ENCODE peak calls at places on chromosomes 1 and 21, in seven cellular contexts. X, H, I, R, D, O and J are unnamed samples.

GRCh38 chr1:43509740-43510375 is 20.8 kb upstream of the PTPRF start:
- DNase-seq in X (peak; percentile 74), H (no peak), I (no peak), R (no peak), D (no peak), O (no peak), J (no peak)

GRCh38 chr1:226679853-226680516 is 59.1 kb downstream of the ITPKB start:
- DNase-seq in X (peak; percentile 49), H (peak; percentile 100), I (peak; percentile 77), R (peak; percentile 86), D (peak; percentile 89), O (peak; percentile 64), J (peak; percentile 95)

GRCh38 chr1:153670859-153671622 is at the start of gene ILF2:
- DNase-seq in X (peak; percentile 100), H (peak; percentile 100), I (peak; percentile 100), R (peak; percentile 98), D (peak; percentile 100), O (peak; percentile 100), J (peak; percentile 96)

GRCh38 chr1:226551299-226551698 is 2.7 kb downstream of the STUM start:
- DNase-seq in X (no peak), H (no peak), I (no peak), R (no peak), D (no peak), O (no peak), J (no peak)

GRCh38 chr1:89041055-89041707 is 18.5 kb upstream of the GBP3 start:
- DNase-seq in X (peak; percentile 83), H (no peak), I (peak; percentile 65), R (no peak), D (peak; percentile 63), O (peak; percentile 82), J (no peak)

GRCh38 chr1:225480825-225481434 is 53.1 kb upstream of the LBR start:
- DNase-seq in X (peak; percentile 61), H (peak; percentile 73), I (no peak), R (no peak), D (peak; percentile 43), O (peak; percentile 27), J (peak; percentile 87)

GRCh38 chr1:202274611-202275010 is 67.1 kb downstream of the UBE2T start:
- DNase-seq in X (peak; percentile 44), H (peak; percentile 59), I (peak; percentile 32), R (peak; percentile 9), D (peak; percentile 52), O (no peak), J (peak; percentile 59)

GRCh38 chr1:201169971-201170532 is 15.8 kb upstream of the TMEM9 start:
- DNase-seq in X (no peak), H (no peak), I (no peak), R (no peak), D (no peak), O (no peak), J (no peak)

GRCh38 chr1:196464545-196464944 is 143.7 kb downstream of the KCNT2 start:
- DNase-seq in X (no peak), H (no peak), I (peak; percentile 61), R (no peak), D (peak; percentile 37), O (peak; percentile 67), J (no peak)

GRCh38 chr1:230713915-230714764 is at the start of gene AGT:
- DNase-seq in X (no peak), H (no peak), I (peak; percentile 82), R (peak; percentile 38), D (peak; percentile 78), O (peak; percentile 94), J (no peak)

GRCh38 chr1:196372896-196373536 is 235.2 kb downstream of the KCNT2 start:
- DNase-seq in X (peak; percentile 38), H (peak; percentile 44), I (peak; percentile 60), R (no peak), D (peak; percentile 47), O (peak; percentile 60), J (no peak)

GRCh38 chr1:224211262-224211962 is 28.4 kb downstream of the DEGS1 start:
- DNase-seq in X (peak; percentile 21), H (no peak), I (peak; percentile 86), R (peak; percentile 39), D (peak; percentile 73), O (peak; percentile 80), J (no peak)

GRCh38 chr1:206691604-206692003 is 6.9 kb downstream of the MAPKAPK2 start:
- DNase-seq in X (no peak), H (no peak), I (no peak), R (no peak), D (no peak), O (peak; percentile 35), J (no peak)

GRCh38 chr1:201051399-201051798 is 27.9 kb upstream of the KIF21B start:
- DNase-seq in X (no peak), H (no peak), I (no peak), R (no peak), D (no peak), O (no peak), J (no peak)

GRCh38 chr1:52400131-52400530 is 4.1 kb downstream of the ORC1 start:
- DNase-seq in X (no peak), H (no peak), I (no peak), R (no peak), D (no peak), O (no peak), J (no peak)

GRCh38 chr21:38349111-38349746 is 92.4 kb downstream of the KCNJ15 start:
- DNase-seq in X (no peak), H (no peak), I (no peak), R (no peak), D (peak; percentile 24), O (no peak), J (no peak)

GRCh38 chr21:44919111-44919912 is 1.4 kb downstream of the ITGB2 start:
- DNase-seq in X (no peak), H (no peak), I (no peak), R (no peak), D (no peak), O (no peak), J (peak; percentile 79)

GRCh38 chr1:180927841-180928240 is 15.1 kb downstream of the KIAA1614 start:
- DNase-seq in X (no peak), H (no peak), I (no peak), R (no peak), D (no peak), O (no peak), J (peak; percentile 78)

GRCh38 chr1:219567341-219567947 is 45.5 kb downstream of the ZC3H11B start:
- DNase-seq in X (peak; percentile 72), H (peak; percentile 47), I (peak; percentile 90), R (no peak), D (peak; percentile 83), O (peak; percentile 80), J (no peak)

GRCh38 chr1:36109041-36109679 is 15.9 kb downstream of the COL8A2 start:
- DNase-seq in X (no peak), H (no peak), I (peak; percentile 55), R (no peak), D (peak; percentile 80), O (peak; percentile 25), J (peak; percentile 53)

GRCh38 chr1:218164930-218165686 is 120.0 kb upstream of the RRP15 start:
- DNase-seq in X (peak; percentile 3), H (peak; percentile 57), I (no peak), R (no peak), D (peak; percentile 9), O (peak; percentile 11), J (peak; percentile 81)

GRCh38 chr1:8202182-8202905 is 115.6 kb upstream of the SLC45A1 start:
- DNase-seq in X (no peak), H (no peak), I (peak; percentile 95), R (peak; percentile 85), D (peak; percentile 92), O (peak; percentile 92), J (peak; percentile 79)

GRCh38 chr21:34205811-34206635 is 132.6 kb downstream of the MRPS6 start:
- DNase-seq in X (peak; percentile 37), H (no peak), I (no peak), R (no peak), D (no peak), O (peak; percentile 15), J (no peak)

GRCh38 chr1:231629132-231629531 is 2.5 kb downstream of the DISC1 start:
- DNase-seq in X (no peak), H (no peak), I (peak; percentile 52), R (peak; percentile 27), D (peak; percentile 49), O (no peak), J (no peak)

GRCh38 chr21:16072176-16072575 is 342.4 kb downstream of the USP25 start:
- DNase-seq in X (no peak), H (no peak), I (no peak), R (no peak), D (no peak), O (no peak), J (no peak)

GRCh38 chr21:16071082-16071481 is 341.3 kb downstream of the USP25 start:
- DNase-seq in X (no peak), H (peak; percentile 16), I (peak; percentile 53), R (peak; percentile 62), D (peak; percentile 35), O (peak; percentile 55), J (no peak)

GRCh38 chr21:16069713-16070112 is 339.9 kb downstream of the USP25 start:
- DNase-seq in X (no peak), H (no peak), I (no peak), R (no peak), D (no peak), O (no peak), J (no peak)

GRCh38 chr21:16071761-16072160 is 342.0 kb downstream of the USP25 start:
- DNase-seq in X (no peak), H (no peak), I (no peak), R (no peak), D (no peak), O (no peak), J (no peak)

DNA sequence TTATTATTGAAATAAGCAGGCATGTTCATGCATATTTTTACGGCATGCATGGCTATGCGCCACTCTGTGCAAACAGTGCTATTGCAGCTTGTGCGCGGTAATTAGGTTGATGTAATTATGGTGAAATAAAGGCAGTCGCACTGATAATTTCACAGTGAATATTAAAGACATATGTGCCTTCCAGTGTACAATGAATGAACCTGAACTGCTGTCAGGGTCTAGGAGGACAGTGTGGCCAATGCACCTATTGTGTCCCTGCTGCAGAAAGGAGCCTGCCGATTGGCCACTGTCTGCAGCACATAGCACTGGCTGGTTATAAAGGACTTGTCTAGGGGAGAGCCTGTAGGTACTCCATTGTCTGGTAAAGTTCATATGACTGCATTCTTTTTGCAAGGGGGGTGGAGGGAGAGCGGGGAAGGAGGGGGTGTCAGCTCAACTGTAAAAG is 340.4 kb downstream of the USP25 start:
- DNase-seq in X (no peak), H (no peak), I (peak; percentile 54), R (peak; percentile 29), D (no peak), O (no peak), J (no peak)
- H3K4me3 ChIP-seq in X (no peak overlapping the region), H (no peak overlapping the region), I (peak overlapping the region; percentile 57), R (peak overlapping the region; percentile 40), D (no peak overlapping the region), O (no peak overlapping the region), J (no peak overlapping the region)

GRCh38 chr1:108947871-108948525 is 15.3 kb downstream of the CLCC1 start:
- DNase-seq in X (no peak), H (no peak), I (peak; percentile 31), R (no peak), D (peak; percentile 12), O (peak; percentile 15), J (peak; percentile 33)
- H3K4me3 ChIP-seq in X (no peak overlapping the region), H (no peak overlapping the region), I (peak overlapping the region; percentile 13), R (no peak overlapping the region), D (no peak overlapping the region), O (peak overlapping the region; percentile 23), J (no peak overlapping the region)

GRCh38 chr1:240701412-240701811 is 89.5 kb upstream of the GREM2 start:
- DNase-seq in X (no peak), H (no peak), I (peak; percentile 88), R (no peak), D (peak; percentile 6), O (peak; percentile 82), J (no peak)
- H3K4me3 ChIP-seq in X (no peak overlapping the region), H (no peak overlapping the region), I (no peak overlapping the region), R (no peak overlapping the region), D (no peak overlapping the region), O (no peak overlapping the region), J (no peak overlapping the region)

GRCh38 chr1:47710075-47711071 is 272.5 kb downstream of the FOXD2 start:
- DNase-seq in X (peak; percentile 62), H (peak; percentile 67), I (peak; percentile 56), R (peak; percentile 43), D (peak; percentile 62), O (peak; percentile 44), J (peak; percentile 98)
- H3K4me3 ChIP-seq in X (no peak overlapping the region), H (no peak overlapping the region), I (no peak overlapping the region), R (peak overlapping the region; percentile 29), D (peak overlapping the region; percentile 27), O (no peak overlapping the region), J (peak overlapping the region; percentile 52)